ENCODE peak calls at places on chromosomes 13 and 19, in nine cellular contexts. One of them, this sample, is unnamed.
A peak's percentile ranks its signal among the peaks of the same experiment; 100 is the strongest.

GRCh38 chr13:73259061-73259908 is 200.5 kb downstream of the KLF5 start:
- DNase-seq in cardiac muscle cell: peak; percentile 38
- DNase-seq in activated gamma-delta T cell treated with anti-CD3 and anti-CD28 coated beads, Interleukin-2, amount 50 U/mL, for 16 hours: no peak
- DNase-seq in colonic mucosa: no peak
- DNase-seq in heart left ventricle: no peak
- DNase-seq in NCI-H2081 treated with DMSO at 0.1 percent for 48 hours: no peak
- DNase-seq in stimulated activated CD4-positive, alpha-beta T cell treated with anti-CD3 and anti-CD28 coated beads, Interleukin-4, amount 100 ng/mL, for 1 hour: no peak
- DNase-seq in nucleus accumbens: no peak
- DNase-seq in SW 1271: no peak
- DNase-seq in this sample: no peak

GRCh38 chr13:42393573-42394360 is 121.8 kb downstream of the AKAP11 start:
- DNase-seq in heart left ventricle: no peak
- DNase-seq in cardiac muscle cell: no peak
- DNase-seq in NCI-H2081 treated with DMSO at 0.1 percent for 48 hours: no peak
- DNase-seq in activated gamma-delta T cell treated with anti-CD3 and anti-CD28 coated beads, Interleukin-2, amount 50 U/mL, for 16 hours: no peak
- DNase-seq in nucleus accumbens: no peak
- DNase-seq in SW 1271: no peak
- DNase-seq in colonic mucosa: no peak
- DNase-seq in stimulated activated CD4-positive, alpha-beta T cell treated with anti-CD3 and anti-CD28 coated beads, Interleukin-4, amount 100 ng/mL, for 1 hour: no peak
- DNase-seq in this sample: no peak

GRCh38 chr19:56477429-56478338 is 539 bp upstream of the ZNF667 start:
- DNase-seq in SW 1271: peak; percentile 84
- DNase-seq in cardiac muscle cell: peak; percentile 95
- DNase-seq in activated gamma-delta T cell treated with anti-CD3 and anti-CD28 coated beads, Interleukin-2, amount 50 U/mL, for 16 hours: peak; percentile 50
- DNase-seq in heart left ventricle: peak; percentile 93
- DNase-seq in nucleus accumbens: peak; percentile 98
- DNase-seq in NCI-H2081 treated with DMSO at 0.1 percent for 48 hours: peak; percentile 42
- DNase-seq in colonic mucosa: peak; percentile 87
- DNase-seq in stimulated activated CD4-positive, alpha-beta T cell treated with anti-CD3 and anti-CD28 coated beads, Interleukin-4, amount 100 ng/mL, for 1 hour: peak; percentile 63
- DNase-seq in this sample: peak; percentile 91

GRCh38 chr19:18894254-18895037 is 1.5 kb downstream of the CERS1 start:
- DNase-seq in colonic mucosa: no peak
- DNase-seq in heart left ventricle: peak; percentile 50
- DNase-seq in SW 1271: no peak
- DNase-seq in NCI-H2081 treated with DMSO at 0.1 percent for 48 hours: no peak
- DNase-seq in nucleus accumbens: peak; percentile 92
- DNase-seq in activated gamma-delta T cell treated with anti-CD3 and anti-CD28 coated beads, Interleukin-2, amount 50 U/mL, for 16 hours: no peak
- DNase-seq in stimulated activated CD4-positive, alpha-beta T cell treated with anti-CD3 and anti-CD28 coated beads, Interleukin-4, amount 100 ng/mL, for 1 hour: no peak
- DNase-seq in cardiac muscle cell: peak; percentile 67
- DNase-seq in this sample: no peak

GRCh38 chr19:4183967-4184717 is 1.7 kb downstream of the ANKRD24 start:
- DNase-seq in NCI-H2081 treated with DMSO at 0.1 percent for 48 hours: no peak
- DNase-seq in heart left ventricle: no peak
- DNase-seq in activated gamma-delta T cell treated with anti-CD3 and anti-CD28 coated beads, Interleukin-2, amount 50 U/mL, for 16 hours: no peak
- DNase-seq in SW 1271: no peak
- DNase-seq in colonic mucosa: no peak
- DNase-seq in cardiac muscle cell: no peak
- DNase-seq in nucleus accumbens: no peak
- DNase-seq in stimulated activated CD4-positive, alpha-beta T cell treated with anti-CD3 and anti-CD28 coated beads, Interleukin-4, amount 100 ng/mL, for 1 hour: no peak
- DNase-seq in this sample: no peak

GRCh38 chr13:114107686-114108081 is 24.7 kb downstream of the RASA3 start:
- DNase-seq in SW 1271: no peak
- DNase-seq in colonic mucosa: no peak
- DNase-seq in stimulated activated CD4-positive, alpha-beta T cell treated with anti-CD3 and anti-CD28 coated beads, Interleukin-4, amount 100 ng/mL, for 1 hour: no peak
- DNase-seq in cardiac muscle cell: peak; percentile 80
- DNase-seq in activated gamma-delta T cell treated with anti-CD3 and anti-CD28 coated beads, Interleukin-2, amount 50 U/mL, for 16 hours: no peak
- DNase-seq in heart left ventricle: no peak
- DNase-seq in nucleus accumbens: no peak
- DNase-seq in NCI-H2081 treated with DMSO at 0.1 percent for 48 hours: no peak
- DNase-seq in this sample: no peak

GRCh38 chr19:6402834-6403608 is 10.1 kb upstream of the GTF2F1 start:
- DNase-seq in colonic mucosa: peak; percentile 89
- DNase-seq in nucleus accumbens: peak; percentile 38
- DNase-seq in cardiac muscle cell: peak; percentile 89
- DNase-seq in SW 1271: no peak
- DNase-seq in activated gamma-delta T cell treated with anti-CD3 and anti-CD28 coated beads, Interleukin-2, amount 50 U/mL, for 16 hours: no peak
- DNase-seq in heart left ventricle: no peak
- DNase-seq in NCI-H2081 treated with DMSO at 0.1 percent for 48 hours: no peak
- DNase-seq in stimulated activated CD4-positive, alpha-beta T cell treated with anti-CD3 and anti-CD28 coated beads, Interleukin-4, amount 100 ng/mL, for 1 hour: no peak
- DNase-seq in this sample: no peak

GRCh38 chr13:41356788-41357187 is 45.7 kb downstream of the NAA16 start:
- DNase-seq in heart left ventricle: no peak
- DNase-seq in stimulated activated CD4-positive, alpha-beta T cell treated with anti-CD3 and anti-CD28 coated beads, Interleukin-4, amount 100 ng/mL, for 1 hour: peak; percentile 12
- DNase-seq in nucleus accumbens: no peak
- DNase-seq in NCI-H2081 treated with DMSO at 0.1 percent for 48 hours: no peak
- DNase-seq in SW 1271: no peak
- DNase-seq in activated gamma-delta T cell treated with anti-CD3 and anti-CD28 coated beads, Interleukin-2, amount 50 U/mL, for 16 hours: no peak
- DNase-seq in cardiac muscle cell: no peak
- DNase-seq in colonic mucosa: no peak
- DNase-seq in this sample: no peak

GRCh38 chr13:109629737-109630136 is 156.6 kb downstream of the IRS2 start:
- DNase-seq in cardiac muscle cell: no peak
- DNase-seq in stimulated activated CD4-positive, alpha-beta T cell treated with anti-CD3 and anti-CD28 coated beads, Interleukin-4, amount 100 ng/mL, for 1 hour: no peak
- DNase-seq in activated gamma-delta T cell treated with anti-CD3 and anti-CD28 coated beads, Interleukin-2, amount 50 U/mL, for 16 hours: no peak
- DNase-seq in heart left ventricle: no peak
- DNase-seq in nucleus accumbens: no peak
- DNase-seq in colonic mucosa: no peak
- DNase-seq in SW 1271: no peak
- DNase-seq in NCI-H2081 treated with DMSO at 0.1 percent for 48 hours: no peak
- DNase-seq in this sample: no peak

GRCh38 chr19:33063356-33064116 is 1.2 kb downstream of the RHPN2 start:
- DNase-seq in cardiac muscle cell: peak; percentile 45
- DNase-seq in activated gamma-delta T cell treated with anti-CD3 and anti-CD28 coated beads, Interleukin-2, amount 50 U/mL, for 16 hours: no peak
- DNase-seq in nucleus accumbens: no peak
- DNase-seq in NCI-H2081 treated with DMSO at 0.1 percent for 48 hours: no peak
- DNase-seq in SW 1271: no peak
- DNase-seq in stimulated activated CD4-positive, alpha-beta T cell treated with anti-CD3 and anti-CD28 coated beads, Interleukin-4, amount 100 ng/mL, for 1 hour: no peak
- DNase-seq in colonic mucosa: peak; percentile 86
- DNase-seq in heart left ventricle: no peak
- DNase-seq in this sample: no peak

GRCh38 chr13:104315606-104316005 is 1249.4 kb upstream of the SLC10A2 start:
- DNase-seq in cardiac muscle cell: peak; percentile 90
- DNase-seq in heart left ventricle: no peak
- DNase-seq in activated gamma-delta T cell treated with anti-CD3 and anti-CD28 coated beads, Interleukin-2, amount 50 U/mL, for 16 hours: no peak
- DNase-seq in nucleus accumbens: no peak
- DNase-seq in stimulated activated CD4-positive, alpha-beta T cell treated with anti-CD3 and anti-CD28 coated beads, Interleukin-4, amount 100 ng/mL, for 1 hour: no peak
- DNase-seq in colonic mucosa: no peak
- DNase-seq in NCI-H2081 treated with DMSO at 0.1 percent for 48 hours: no peak
- DNase-seq in SW 1271: peak; percentile 20
- DNase-seq in this sample: no peak

GRCh38 chr13:48220592-48221300 is 12.3 kb upstream of the ITM2B start:
- DNase-seq in nucleus accumbens: no peak
- DNase-seq in cardiac muscle cell: no peak
- DNase-seq in activated gamma-delta T cell treated with anti-CD3 and anti-CD28 coated beads, Interleukin-2, amount 50 U/mL, for 16 hours: no peak
- DNase-seq in stimulated activated CD4-positive, alpha-beta T cell treated with anti-CD3 and anti-CD28 coated beads, Interleukin-4, amount 100 ng/mL, for 1 hour: no peak
- DNase-seq in NCI-H2081 treated with DMSO at 0.1 percent for 48 hours: no peak
- DNase-seq in colonic mucosa: no peak
- DNase-seq in SW 1271: no peak
- DNase-seq in heart left ventricle: no peak
- DNase-seq in this sample: peak; percentile 17

GRCh38 chr13:27140060-27140459 is 31.6 kb downstream of the USP12 start:
- DNase-seq in colonic mucosa: no peak
- DNase-seq in activated gamma-delta T cell treated with anti-CD3 and anti-CD28 coated beads, Interleukin-2, amount 50 U/mL, for 16 hours: no peak
- DNase-seq in cardiac muscle cell: no peak
- DNase-seq in SW 1271: no peak
- DNase-seq in nucleus accumbens: no peak
- DNase-seq in NCI-H2081 treated with DMSO at 0.1 percent for 48 hours: no peak
- DNase-seq in stimulated activated CD4-positive, alpha-beta T cell treated with anti-CD3 and anti-CD28 coated beads, Interleukin-4, amount 100 ng/mL, for 1 hour: no peak
- DNase-seq in heart left ventricle: no peak
- DNase-seq in this sample: no peak

This sample was measured in B cell.